ENCODE peak calls at places on chromosomes 3 and 15, in ten cellular contexts. O, R, G, J, W, D, H, F, Q and Z are unnamed samples.

GRCh38 chr3:80097674-80098073 is 329.9 kb upstream of the ROBO1 start:
- DNase-seq in R (no peak), G (no peak), H (no peak), J (no peak), D (no peak), W (no peak), O (no peak), F (no peak), Q (no peak), Z (no peak)

GRCh38 chr3:32423956-32424558 is 32.4 kb downstream of the CMTM7 start:
- DNase-seq in W (no peak), R (no peak), H (no peak), Q (no peak), F (no peak), O (no peak), J (no peak), D (no peak), G (no peak), Z (no peak)

GRCh38 chr3:41276191-41276590 is 76.9 kb downstream of the CTNNB1 start:
- DNase-seq in J (no peak), G (no peak), Q (no peak), D (no peak), R (no peak), H (peak), W (no peak), F (no peak), O (no peak), Z (no peak)

GRCh38 chr15:76200641-76201105 is 110.6 kb downstream of the ETFA start:
- DNase-seq in D (no peak), J (no peak), F (no peak), H (no peak), W (no peak), O (no peak), R (no peak), G (peak), Q (no peak), Z (no peak)

GRCh38 chr3:42871592-42872196 is 4.0 kb downstream of the CYP8B1 start:
- DNase-seq in D (no peak), G (no peak), F (no peak), J (peak), Q (no peak), O (no peak), R (no peak), W (no peak), H (no peak), Z (no peak)

GRCh38 chr3:127174284-127174683 is 18.6 kb upstream of the PRR23E start:
- DNase-seq in H (no peak), G (no peak), R (no peak), W (no peak), Q (no peak), O (no peak), J (peak), F (no peak), D (no peak), Z (no peak)

GRCh38 chr3:57778499-57778898 is 22.4 kb downstream of the SLMAP start:
- DNase-seq in O (no peak), H (no peak), F (no peak), R (peak), J (no peak), Q (no peak), D (no peak), G (no peak), W (no peak), Z (no peak)

GRCh38 chr3:22959593-22959992 is 243.5 kb upstream of the UBE2E2 start:
- DNase-seq in J (no peak), O (no peak), W (no peak), F (no peak), Q (no peak), D (no peak), H (no peak), R (peak), G (no peak), Z (peak)

DNA sequence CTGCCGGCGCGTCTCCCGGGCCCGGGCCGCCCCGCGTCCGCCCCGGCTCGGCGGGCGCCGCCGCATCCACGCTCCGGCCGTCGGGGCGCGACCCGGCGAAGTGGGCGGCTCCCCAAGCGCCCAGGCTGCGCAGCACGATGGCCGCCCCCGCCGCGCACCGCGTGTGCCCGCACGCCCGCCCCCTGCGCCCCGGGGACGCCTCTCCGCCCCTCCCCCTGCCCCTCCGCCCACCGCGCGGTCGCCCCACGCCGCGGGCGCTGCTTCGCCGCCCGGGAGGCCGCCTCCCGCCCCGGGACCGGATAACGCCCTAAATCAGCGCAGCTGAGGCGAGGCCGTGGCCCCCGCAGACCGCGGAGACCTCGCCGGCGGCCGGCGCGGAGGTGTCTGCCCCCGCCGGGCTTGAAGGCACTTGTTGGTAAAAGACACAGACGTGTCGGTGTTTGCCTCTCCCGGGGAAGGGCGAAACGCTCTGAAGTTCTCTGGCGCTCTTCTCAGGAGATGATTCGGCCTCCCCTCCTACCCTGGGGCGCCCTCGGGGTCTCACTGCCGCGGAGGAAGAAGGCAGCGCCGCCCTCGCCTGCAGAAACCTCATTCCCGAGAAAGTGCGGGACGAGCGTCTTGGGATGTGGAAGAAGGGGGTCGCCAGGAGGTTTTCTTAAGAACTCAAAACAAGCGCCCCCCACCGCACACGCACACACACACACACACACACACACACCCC is at the start of gene BNC1:
- DNase-seq in D (no peak), Q (no peak), H (peak), W (no peak), J (no peak), O (peak), G (no peak), R (peak), F (no peak), Z (no peak)
- H3K4me3 ChIP-seq in D (no peak), Q (no peak), H (peak), W (peak), J (peak), O (peak), G (peak), R (peak), F (peak), Z (no peak)

GRCh38 chr15:33735143-33735542 is 233.2 kb upstream of the CHRM5 start:
- DNase-seq in Q (no peak), F (no peak), O (no peak), G (no peak), R (no peak), D (no peak), J (no peak), W (no peak), H (no peak), Z (no peak)

GRCh38 chr15:33724321-33725036 is 243.8 kb upstream of the CHRM5 start:
- DNase-seq in J (no peak), R (no peak), W (no peak), F (no peak), Q (no peak), H (no peak), D (no peak), G (no peak), O (no peak), Z (no peak)

GRCh38 chr15:33730815-33731214 is 237.5 kb upstream of the CHRM5 start:
- DNase-seq in Q (no peak), H (no peak), O (no peak), W (no peak), F (no peak), D (no peak), R (no peak), G (no peak), J (no peak), Z (no peak)

GRCh38 chr15:33729648-33730047 is 238.6 kb upstream of the CHRM5 start:
- DNase-seq in G (no peak), R (peak), O (no peak), H (peak), D (no peak), J (no peak), W (no peak), Q (no peak), F (no peak), Z (no peak)
- TF ChIP-seq CTCF in G (no peak), R (peak), O (peak), H (peak), D (no peak), J (no peak), W (no peak), Q (no peak), F (no peak), Z (peak)

GRCh38 chr3:128554100-128554464 is 61.1 kb upstream of the GATA2 start:
- DNase-seq in J (no peak), Q (no peak), O (peak), G (peak), D (no peak), H (no peak), F (no peak), W (no peak), R (peak), Z (no peak)

GRCh38 chr3:128555098-128555825 is 62.3 kb upstream of the GATA2 start:
- DNase-seq in Q (no peak), J (no peak), H (no peak), G (peak), R (peak), O (no peak), W (no peak), F (peak), D (no peak), Z (no peak)

GRCh38 chr3:128555881-128556280 is 62.9 kb upstream of the GATA2 start:
- DNase-seq in H (no peak), J (no peak), O (no peak), R (no peak), F (no peak), D (no peak), G (no peak), Q (no peak), W (no peak), Z (no peak)

GRCh38 chr3:128553560-128553959 is 60.6 kb upstream of the GATA2 start:
- DNase-seq in J (no peak), D (no peak), R (no peak), Q (no peak), G (no peak), W (no peak), O (no peak), H (no peak), F (no peak), Z (no peak)

GRCh38 chr3:128554465-128555097 is 61.6 kb upstream of the GATA2 start:
- DNase-seq in R (no peak), G (peak), D (no peak), J (no peak), O (no peak), Q (no peak), F (no peak), H (no peak), W (no peak), Z (no peak)
- H3K4me3 ChIP-seq in R (no peak), G (no peak), D (no peak), J (no peak), O (no peak), Q (no peak), F (no peak), H (no peak), W (no peak), Z (no peak)

DNA sequence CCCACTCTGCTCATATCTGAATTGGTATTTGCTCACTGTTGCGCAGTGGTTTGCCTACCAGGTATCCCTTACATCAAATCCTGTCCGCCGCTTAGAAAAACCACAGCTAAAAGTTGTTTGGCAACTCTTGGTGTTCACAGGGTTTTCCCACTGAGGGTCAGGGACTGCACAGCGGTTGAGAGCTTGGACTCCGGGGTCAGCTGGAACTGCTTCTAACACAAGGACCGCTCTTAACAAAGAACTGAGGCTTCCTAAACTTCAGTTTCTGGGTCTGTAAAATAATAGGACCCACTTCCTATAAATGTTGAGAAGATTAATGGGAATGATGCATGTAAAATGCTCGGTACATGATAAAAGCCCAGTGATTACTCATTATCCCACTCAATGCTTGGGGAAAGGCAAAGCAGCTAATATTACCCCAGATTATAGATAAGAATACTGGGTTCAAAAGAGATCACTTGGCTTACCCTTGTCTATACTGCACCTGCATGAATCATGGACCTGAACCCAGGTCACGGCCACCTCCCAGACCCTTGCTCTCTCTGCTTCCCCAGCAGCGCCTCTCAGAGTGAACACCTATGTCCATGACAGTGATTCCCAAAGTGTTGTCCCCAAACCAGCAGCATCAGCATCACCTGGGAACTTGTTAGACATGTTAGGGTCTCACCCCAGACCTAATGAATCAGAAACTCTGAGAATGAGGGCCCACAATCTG is 36.1 kb downstream of the LIPC start:
- DNase-seq in R (no peak), O (peak), J (no peak), G (no peak), H (peak), D (no peak), F (no peak), Q (no peak), W (no peak), Z (no peak)
- TF ChIP-seq CTCF in R (no peak), O (no peak), J (no peak), G (no peak), H (no peak), D (no peak), F (no peak), Q (no peak), W (no peak), Z (no peak)

DNA sequence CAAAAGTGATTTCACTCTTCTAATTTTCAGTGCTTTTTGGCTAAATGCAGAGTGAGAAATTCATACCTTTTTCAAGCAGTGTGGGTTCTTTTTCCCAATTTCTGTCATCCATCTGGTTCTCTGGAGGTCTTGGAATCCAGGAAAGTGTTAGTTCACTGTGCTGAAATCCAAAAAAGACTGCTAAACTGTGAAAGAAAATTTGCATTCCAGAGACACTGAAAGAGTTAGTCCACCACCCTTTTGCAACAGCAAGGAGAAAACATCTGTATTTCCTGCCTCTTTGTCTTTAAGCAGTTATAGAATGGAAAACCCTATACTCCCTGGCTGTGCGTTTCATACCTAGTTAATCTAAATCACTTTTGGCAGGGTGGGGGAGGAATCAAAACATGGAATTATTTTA is 317.9 kb upstream of the TPRG1 start:
- DNase-seq in H (peak), D (no peak), W (no peak), G (no peak), F (no peak), R (peak), O (no peak), J (no peak), Q (no peak), Z (no peak)
- H3K4me3 ChIP-seq in H (no peak), D (no peak), W (no peak), G (no peak), F (no peak), R (no peak), O (no peak), J (no peak), Q (no peak), Z (no peak)